ENCODE peak calls at places on chromosomes 13 and 19, in eight cellular contexts. G is CD8-positive, alpha-beta memory T cell; O is spleen; E is GM23248; V is tibial nerve; S is adipocyte; Q is A549; N is left ventricle myocardium inferior. D is an unnamed sample. For H3K4me1, the result is how much of the 10 kb centered on the place peaks cover.

GRCh38 chr13:28754698-28755545 is 36.2 kb upstream of the SLC46A3 start:
- DNase-seq in G (no peak), O (peak), E (peak), V (peak), S (no peak), Q (no peak), N (peak), D (no peak)

GRCh38 chr19:4233282-4233853 is 4.0 kb downstream of the EBI3 start:
- DNase-seq in G (peak), O (peak), E (peak), V (peak), S (peak), Q (no peak), N (peak), D (peak)

GRCh38 chr13:44172411-44172810 is 201.2 kb upstream of the SERP2 start:
- DNase-seq in G (no peak), O (no peak), E (no peak), V (no peak), S (no peak), Q (no peak), N (no peak), D (no peak)

GRCh38 chr13:94559201-94559795 is 36.7 kb downstream of the TGDS start:
- DNase-seq in G (no peak), O (no peak), E (no peak), V (no peak), S (no peak), Q (no peak), N (no peak), D (no peak)

GRCh38 chr19:32273483-32273882 is 71.9 kb upstream of the ZNF507 start:
- DNase-seq in G (no peak), O (no peak), E (no peak), V (no peak), S (no peak), Q (no peak), N (no peak), D (no peak)

GRCh38 chr19:40646564-40647254 is 43.7 kb downstream of the NUMBL start:
- DNase-seq in G (no peak), O (no peak), E (peak), V (no peak), S (no peak), Q (no peak), N (no peak), D (no peak)

GRCh38 chr13:111472083-111472482 is 151.6 kb downstream of the TEX29 start:
- DNase-seq in G (no peak), O (no peak), E (no peak), V (no peak), S (no peak), Q (no peak), N (no peak), D (no peak)

GRCh38 chr13:28394422-28394821 is 100.5 kb downstream of the FLT1 start:
- DNase-seq in G (no peak), O (no peak), E (peak), V (no peak), S (no peak), Q (no peak), N (no peak), D (no peak)

GRCh38 chr13:40974460-40975407 is 44.4 kb downstream of the ELF1 start:
- DNase-seq in G (peak), O (no peak), E (peak), V (no peak), S (peak), Q (peak), N (no peak), D (no peak)

GRCh38 chr13:75195479-75196111 is 286.4 kb downstream of the TBC1D4 start:
- DNase-seq in G (no peak), O (no peak), E (no peak), V (no peak), S (peak), Q (no peak), N (no peak), D (no peak)

GRCh38 chr13:24038846-24039330 is 121.6 kb upstream of the SPATA13 start:
- DNase-seq in G (no peak), O (no peak), E (peak), V (no peak), S (peak), Q (no peak), N (no peak), D (no peak)

GRCh38 chr13:66723606-66724005 is 506.5 kb downstream of the PCDH9 start:
- DNase-seq in G (no peak), O (no peak), E (no peak), V (no peak), S (no peak), Q (no peak), N (no peak), D (no peak)

GRCh38 chr13:48942131-48942530 is 33.6 kb upstream of the FNDC3A start:
- DNase-seq in G (no peak), O (no peak), E (peak), V (no peak), S (peak), Q (no peak), N (no peak), D (no peak)

GRCh38 chr19:39365531-39365930 is 23.3 kb downstream of the SAMD4B start:
- DNase-seq in G (no peak), O (no peak), E (no peak), V (no peak), S (no peak), Q (no peak), N (no peak), D (no peak)

GRCh38 chr13:46810440-46810839 is 13.5 kb upstream of the ESD start:
- DNase-seq in G (no peak), O (no peak), E (peak), V (no peak), S (no peak), Q (no peak), N (no peak), D (no peak)

GRCh38 chr13:30398601-30399072 is 23.7 kb upstream of the UBE2L5 start:
- DNase-seq in G (no peak), O (no peak), E (peak), V (no peak), S (no peak), Q (no peak), N (no peak), D (no peak)

GRCh38 chr13:59625121-59625520 is 538.6 kb downstream of the DIAPH3 start:
- DNase-seq in G (no peak), O (no peak), E (no peak), V (no peak), S (no peak), Q (no peak), N (no peak), D (no peak)

GRCh38 chr13:104286566-104287290 is 1220.5 kb upstream of the SLC10A2 start:
- DNase-seq in G (no peak), O (no peak), E (no peak), V (no peak), S (no peak), Q (no peak), N (no peak), D (no peak)

GRCh38 chr19:8094336-8094735 is 41.8 kb downstream of the CCL25 start:
- DNase-seq in G (no peak), O (no peak), E (no peak), V (no peak), S (no peak), Q (no peak), N (no peak), D (no peak)

GRCh38 chr19:5093297-5093858 is 124.5 kb downstream of the KDM4B start:
- DNase-seq in G (no peak), O (no peak), E (no peak), V (peak), S (no peak), Q (no peak), N (peak), D (no peak)

GRCh38 chr13:91031508-91031907 is 316.0 kb upstream of the MIR17HG start:
- DNase-seq in G (no peak), O (no peak), E (no peak), V (no peak), S (no peak), Q (no peak), N (no peak), D (no peak)

DNA sequence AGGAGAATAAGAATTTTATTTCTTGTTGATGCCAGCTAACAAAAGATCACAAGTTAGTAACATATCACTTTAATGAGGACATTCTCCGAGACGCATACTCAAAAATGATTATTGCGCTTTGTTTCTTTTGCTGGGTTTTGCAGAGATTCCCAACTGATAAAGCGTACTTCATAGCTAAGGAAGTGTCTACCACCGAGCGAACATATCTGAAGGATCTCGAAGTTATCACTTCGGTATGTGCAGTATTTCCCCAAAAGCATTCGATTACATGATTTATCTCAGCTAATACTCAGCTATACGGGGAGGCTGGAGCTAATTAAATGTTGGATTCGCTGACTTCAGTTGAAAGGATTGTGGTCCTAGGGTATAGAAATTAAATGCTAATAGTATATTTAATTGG is 166.3 kb downstream of the STK24 start:
- DNase-seq in G (no peak), O (no peak), E (no peak), V (no peak), S (no peak), Q (no peak), N (no peak), D (no peak)
- H3K4me1 ChIP-seq in G (under half), O (under half), E (under half), V (under half), S (under half), Q (under half), N (under half), D (under half)

GRCh38 chr19:1844536-1845515 is 3.5 kb downstream of the REXO1 start:
- DNase-seq in G (no peak), O (peak), E (peak), V (no peak), S (no peak), Q (no peak), N (no peak), D (no peak)
- H3K4me1 ChIP-seq in G (half or more), O (half or more), E (under half), V (under half), S (under half), Q (under half), N (half or more), D (half or more)

GRCh38 chr19:29664753-29665214 is 477 bp upstream of the PLEKHF1 start:
- DNase-seq in G (no peak), O (no peak), E (no peak), V (no peak), S (no peak), Q (no peak), N (no peak), D (no peak)

GRCh38 chr19:29667390-29667783 is 2.1 kb downstream of the PLEKHF1 start:
- DNase-seq in G (no peak), O (peak), E (no peak), V (no peak), S (no peak), Q (no peak), N (no peak), D (peak)

GRCh38 chr19:29665215-29665825 is at the start of gene PLEKHF1:
- DNase-seq in G (peak), O (peak), E (peak), V (peak), S (peak), Q (peak), N (peak), D (peak)

GRCh38 chr19:29666634-29667389 is 1.6 kb downstream of the PLEKHF1 start:
- DNase-seq in G (no peak), O (peak), E (peak), V (peak), S (peak), Q (no peak), N (peak), D (peak)

GRCh38 chr19:29665826-29666633 is 769 bp downstream of the PLEKHF1 start:
- DNase-seq in G (no peak), O (no peak), E (peak), V (no peak), S (peak), Q (no peak), N (peak), D (peak)
- H3K4me1 ChIP-seq in G (half or more), O (under half), E (under half), V (under half), S (half or more), Q (under half), N (half or more), D (under half)

GRCh38 chr19:46916971-46917370 is 56.2 kb downstream of the ARHGAP35 start:
- DNase-seq in G (no peak), O (no peak), E (no peak), V (no peak), S (no peak), Q (no peak), N (no peak), D (no peak)

GRCh38 chr19:46913198-46913851 is 52.5 kb downstream of the ARHGAP35 start:
- DNase-seq in G (no peak), O (no peak), E (peak), V (no peak), S (no peak), Q (no peak), N (no peak), D (no peak)

GRCh38 chr19:46913852-46914430 is 53.1 kb downstream of the ARHGAP35 start:
- DNase-seq in G (no peak), O (no peak), E (peak), V (no peak), S (peak), Q (peak), N (no peak), D (no peak)

GRCh38 chr19:46911456-46911855 is 50.7 kb downstream of the ARHGAP35 start:
- DNase-seq in G (no peak), O (no peak), E (no peak), V (no peak), S (no peak), Q (no peak), N (no peak), D (no peak)

GRCh38 chr19:46915386-46915785 is 54.6 kb downstream of the ARHGAP35 start:
- DNase-seq in G (no peak), O (no peak), E (peak), V (no peak), S (no peak), Q (no peak), N (no peak), D (no peak)
- H3K4me1 ChIP-seq in G (under half), O (under half), E (under half), V (under half), S (half or more), Q (half or more), N (half or more), D (under half)

GRCh38 chr19:29832801-29833200 is 21.0 kb downstream of the CCNE1 start:
- DNase-seq in G (no peak), O (no peak), E (no peak), V (no peak), S (no peak), Q (no peak), N (no peak), D (peak)
- H3K4me1 ChIP-seq in G (half or more), O (under half), E (under half), V (under half), S (under half), Q (under half), N (under half), D (under half)

GRCh38 chr13:110317496-110318195 is 10.6 kb downstream of the COL4A2 start:
- DNase-seq in G (no peak), O (no peak), E (no peak), V (no peak), S (no peak), Q (no peak), N (no peak), D (no peak)
- H3K4me1 ChIP-seq in G (under half), O (under half), E (under half), V (under half), S (under half), Q (half or more), N (half or more), D (under half)

DNA sequence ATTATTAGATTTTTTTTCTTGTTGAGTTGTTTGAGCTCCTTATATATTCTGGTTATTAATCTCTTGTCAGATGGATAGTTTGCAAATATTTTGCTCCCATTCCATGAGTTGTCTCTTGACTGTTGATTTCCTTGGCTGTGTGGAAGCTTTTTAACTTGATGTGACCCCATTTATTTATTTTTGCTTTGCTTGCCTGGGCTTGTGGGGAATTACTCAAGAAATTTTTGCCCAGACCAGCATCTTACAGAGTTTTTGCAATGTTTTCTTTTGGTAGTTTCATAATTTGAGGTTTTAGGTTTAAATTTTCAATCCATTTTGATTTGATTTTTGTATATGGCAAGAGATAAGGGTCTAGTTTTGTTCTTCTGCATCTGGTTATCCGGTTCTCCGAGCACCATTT is 124.7 kb downstream of the PCCA start:
- DNase-seq in G (no peak), O (no peak), E (no peak), V (no peak), S (peak), Q (no peak), N (no peak), D (no peak)
- H3K4me1 ChIP-seq in G (under half), O (under half), E (under half), V (under half), S (under half), Q (under half), N (under half), D (under half)

GRCh38 chr19:12940897-12941296 is 2.5 kb downstream of the CALR start:
- DNase-seq in G (no peak), O (no peak), E (no peak), V (no peak), S (no peak), Q (no peak), N (no peak), D (no peak)
- H3K4me1 ChIP-seq in G (under half), O (under half), E (under half), V (under half), S (under half), Q (under half), N (half or more), D (under half)

GRCh38 chr19:41734585-41734984 is 20.7 kb upstream of the CEACAM6 start:
- DNase-seq in G (no peak), O (no peak), E (no peak), V (no peak), S (no peak), Q (no peak), N (no peak), D (no peak)

GRCh38 chr19:41741244-41741554 is 14.1 kb upstream of the CEACAM6 start:
- DNase-seq in G (no peak), O (no peak), E (no peak), V (no peak), S (no peak), Q (no peak), N (no peak), D (no peak)

GRCh38 chr19:41740415-41741243 is 14.7 kb upstream of the CEACAM6 start:
- DNase-seq in G (no peak), O (no peak), E (no peak), V (no peak), S (no peak), Q (no peak), N (no peak), D (no peak)

GRCh38 chr19:41735071-41735623 is 20.2 kb upstream of the CEACAM6 start:
- DNase-seq in G (no peak), O (no peak), E (no peak), V (no peak), S (no peak), Q (no peak), N (no peak), D (no peak)

DNA sequence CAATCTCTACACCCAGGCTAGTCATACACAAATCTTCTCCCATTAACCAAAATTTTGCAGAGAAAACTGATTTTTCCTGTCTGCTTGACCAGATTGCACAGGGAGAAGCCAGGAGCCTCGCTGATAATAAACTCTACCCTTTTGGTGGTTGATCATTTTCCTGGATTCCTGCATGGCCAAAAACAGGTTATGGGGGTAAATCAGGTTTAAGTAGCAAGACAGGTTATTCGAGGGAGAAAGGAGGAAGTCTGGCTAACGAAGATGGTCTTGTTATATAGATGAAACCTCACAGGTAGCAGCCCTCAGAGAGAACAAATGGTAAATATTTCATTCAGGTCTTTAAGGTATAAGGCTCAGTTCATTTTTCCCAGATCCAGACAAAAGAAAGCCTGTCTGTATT is 16.0 kb upstream of the CEACAM6 start:
- DNase-seq in G (no peak), O (no peak), E (no peak), V (no peak), S (no peak), Q (no peak), N (no peak), D (no peak)
- H3K4me1 ChIP-seq in G (under half), O (under half), E (under half), V (under half), S (under half), Q (under half), N (under half), D (under half)

GRCh38 chr19:34274284-34274826 is 20.0 kb downstream of the GARRE1 start:
- DNase-seq in G (no peak), O (no peak), E (peak), V (no peak), S (no peak), Q (no peak), N (no peak), D (no peak)
- H3K4me1 ChIP-seq in G (half or more), O (under half), E (half or more), V (under half), S (under half), Q (under half), N (half or more), D (under half)